ENCODE peak calls at places on chromosomes 2 and 18, in seven cellular contexts. S is NCI-H1436; Z is fibroblast of pulmonary artery; Y is naive thymus-derived CD4-positive, alpha-beta T cell; T is activated CD8-positive, alpha-beta memory T cell treated with anti-CD3 and anti-CD28 coated beads, Interleukin-2, amount 10 ng/mL, durations not matched to agents 7 days and 5 days; W is dermis blood vessel endothelial cell; N is NCI-H1694. A is an unnamed sample.

GRCh38 chr2:204321910-204322765 is 223.1 kb upstream of the PARD3B start:
- DNase-seq in S (no peak), Z (peak), Y (no peak), T (no peak), W (peak), N (no peak), A (no peak)

GRCh38 chr2:179268277-179268935 is 3.8 kb upstream of the SESTD1 start:
- DNase-seq in S (no peak), Z (peak), Y (no peak), T (no peak), W (peak), N (no peak), A (peak)

GRCh38 chr18:34548120-34548972 is 161.8 kb upstream of the DTNA start:
- DNase-seq in S (no peak), Z (no peak), Y (no peak), T (no peak), W (peak), N (no peak), A (no peak)

GRCh38 chr2:47232738-47233415 is 77.8 kb upstream of the STPG4 start:
- DNase-seq in S (no peak), Z (no peak), Y (no peak), T (no peak), W (peak), N (no peak), A (no peak)

GRCh38 chr2:231410293-231411004 is 14.9 kb downstream of the B3GNT7 start:
- DNase-seq in S (no peak), Z (no peak), Y (no peak), T (no peak), W (no peak), N (no peak), A (no peak)

GRCh38 chr18:50507120-50507590 is 52.7 kb upstream of the MAPK4 start:
- DNase-seq in S (peak), Z (peak), Y (no peak), T (no peak), W (peak), N (no peak), A (no peak)

GRCh38 chr2:20314562-20315521 is 35.8 kb downstream of the PUM2 start:
- DNase-seq in S (no peak), Z (peak), Y (no peak), T (no peak), W (peak), N (no peak), A (no peak)

GRCh38 chr2:100376836-100377235 is 40.6 kb downstream of the CHST10 start:
- DNase-seq in S (no peak), Z (no peak), Y (no peak), T (no peak), W (no peak), N (no peak), A (no peak)

GRCh38 chr2:120831106-120831505 is 95.4 kb downstream of the GLI2 start:
- DNase-seq in S (no peak), Z (no peak), Y (no peak), T (no peak), W (no peak), N (no peak), A (no peak)

GRCh38 chr2:94956797-94957391 is 68.6 kb upstream of the MAL start:
- DNase-seq in S (no peak), Z (peak), Y (no peak), T (no peak), W (peak), N (peak), A (peak)

GRCh38 chr2:101699939-101700442 is 2.5 kb downstream of the MAP4K4 start:
- DNase-seq in S (no peak), Z (peak), Y (no peak), T (no peak), W (peak), N (no peak), A (no peak)

GRCh38 chr2:121689356-121689755 is 40.1 kb upstream of the CLASP1 start:
- DNase-seq in S (no peak), Z (peak), Y (no peak), T (no peak), W (peak), N (peak), A (peak)

GRCh38 chr2:134314202-134314601 is 60.3 kb downstream of the MGAT5 start:
- DNase-seq in S (no peak), Z (no peak), Y (no peak), T (no peak), W (no peak), N (no peak), A (no peak)

GRCh38 chr2:204608261-204608660 is 63.0 kb downstream of the PARD3B start:
- DNase-seq in S (no peak), Z (peak), Y (no peak), T (no peak), W (peak), N (no peak), A (no peak)

GRCh38 chr2:218964041-218964771 is 4.7 kb downstream of the CDK5R2 start:
- DNase-seq in S (no peak), Z (peak), Y (no peak), T (no peak), W (no peak), N (no peak), A (no peak)

GRCh38 chr2:190959911-190960788 is 53.8 kb downstream of the STAT1 start:
- DNase-seq in S (no peak), Z (peak), Y (no peak), T (no peak), W (no peak), N (no peak), A (no peak)

GRCh38 chr2:6083131-6083530 is 390.9 kb downstream of the SOX11 start:
- DNase-seq in S (no peak), Z (no peak), Y (no peak), T (no peak), W (no peak), N (no peak), A (no peak)

GRCh38 chr2:241680827-241681599 is 5.6 kb downstream of the DTYMK start:
- DNase-seq in S (no peak), Z (peak), Y (no peak), T (no peak), W (peak), N (no peak), A (peak)

GRCh38 chr2:39625927-39626270 is 39.8 kb upstream of the TMEM178A start:
- DNase-seq in S (peak), Z (no peak), Y (no peak), T (no peak), W (no peak), N (no peak), A (no peak)

A was measured in foreskin melanocyte.